ENCODE peak calls at places on chromosomes 3 and 15, in seven cellular contexts. R is Calu3, G is SW480, K is Kasumi-1, S is foreskin keratinocyte, L is ACHN, J is GM12865. I is an unnamed sample.

GRCh38 chr3:16372362-16373269 is 107.6 kb downstream of the OXNAD1 start:
- DNase-seq in R (no peak), L (no peak), K (no peak), G (no peak), S (no peak), J (peak; percentile 48), I (no peak)

GRCh38 chr3:27589795-27590194 is 105.6 kb upstream of the SLC4A7 start:
- DNase-seq in J (no peak), L (no peak), R (no peak), K (no peak), G (no peak), S (no peak), I (no peak)

GRCh38 chr3:93931597-93932229 is 42.0 kb downstream of the PROS1 start:
- DNase-seq in R (no peak), J (no peak), L (no peak), S (no peak), G (no peak), K (no peak), I (no peak)

GRCh38 chr3:142275856-142276255 is 50.5 kb upstream of the GK5 start:
- DNase-seq in L (no peak), G (no peak), R (no peak), J (no peak), K (peak; percentile 37), S (peak; percentile 16), I (no peak)

GRCh38 chr3:78941587-78941986 is 826.2 kb downstream of the ROBO1 start:
- DNase-seq in L (no peak), G (no peak), R (peak; percentile 25), K (no peak), J (peak; percentile 63), S (peak; percentile 81), I (peak; percentile 88)

GRCh38 chr3:48186993-48187578 is 1.1 kb downstream of the CDC25A start:
- DNase-seq in L (peak; percentile 19), J (no peak), G (no peak), R (no peak), S (no peak), K (peak; percentile 15), I (no peak)

GRCh38 chr3:48402281-48402732 is 27.6 kb downstream of the PLXNB1 start:
- DNase-seq in S (peak; percentile 80), J (no peak), G (peak; percentile 54), L (peak; percentile 69), K (no peak), R (peak; percentile 42), I (peak; percentile 56)

GRCh38 chr15:44735482-44736260 is 657 bp upstream of the TRIM69 start:
- DNase-seq in R (no peak), K (peak; percentile 39), G (no peak), L (no peak), J (peak; percentile 57), S (no peak), I (no peak)

GRCh38 chr3:37249717-37250116 is 75.3 kb upstream of the LRRFIP2 start:
- DNase-seq in S (no peak), K (no peak), G (no peak), R (no peak), J (no peak), L (no peak), I (no peak)

GRCh38 chr15:70826634-70827033 is 27.3 kb downstream of the LARP6 start:
- DNase-seq in L (peak; percentile 8), S (peak; percentile 67), K (no peak), G (peak; percentile 78), J (no peak), R (peak; percentile 58), I (peak; percentile 70)

GRCh38 chr3:63167113-63167512 is 111.0 kb upstream of the SYNPR start:
- DNase-seq in L (no peak), K (no peak), J (no peak), G (no peak), S (no peak), R (no peak), I (no peak)

GRCh38 chr3:178367817-178368617 is 168.2 kb upstream of the KCNMB2 start:
- DNase-seq in L (no peak), K (no peak), S (no peak), R (no peak), G (no peak), J (no peak), I (no peak)

GRCh38 chr3:184175981-184176376 is 1.3 kb downstream of the AP2M1 start:
- DNase-seq in L (no peak), G (no peak), J (no peak), K (no peak), R (no peak), S (no peak), I (no peak)

GRCh38 chr3:136994772-136995516 is 37.2 kb downstream of the IL20RB start:
- DNase-seq in K (no peak), S (peak; percentile 92), J (no peak), R (peak; percentile 93), L (no peak), G (no peak), I (peak; percentile 94)

GRCh38 chr15:95556866-95557225 is 773.7 kb upstream of the NR2F2 start:
- DNase-seq in K (no peak), L (no peak), S (no peak), R (no peak), J (no peak), G (no peak), I (no peak)

GRCh38 chr3:183265713-183266417 is 12.8 kb downstream of the B3GNT5 start:
- DNase-seq in K (no peak), R (peak; percentile 68), G (peak; percentile 98), J (no peak), S (peak; percentile 97), L (peak; percentile 48), I (peak; percentile 99)

GRCh38 chr3:52655895-52656294 is 29.8 kb downstream of the PBRM1 start:
- DNase-seq in G (no peak), S (no peak), L (no peak), J (no peak), K (no peak), R (no peak), I (no peak)

GRCh38 chr15:50233192-50233736 is 32.3 kb downstream of the HDC start:
- DNase-seq in K (no peak), G (no peak), J (no peak), L (no peak), S (no peak), R (no peak), I (no peak)

GRCh38 chr15:33098082-33099058 is 96.1 kb downstream of the FMN1 start:
- DNase-seq in S (peak; percentile 72), L (peak; percentile 65), J (no peak), K (no peak), G (peak; percentile 57), R (no peak), I (no peak)

GRCh38 chr3:43748179-43748578 is 57.4 kb downstream of the ABHD5 start:
- DNase-seq in K (no peak), L (no peak), R (no peak), S (no peak), G (no peak), J (no peak), I (no peak)

I was measured in epithelial cell of prostate.